ENCODE peak calls at places on chromosome 11, in four cellular contexts. One of them, this sample, is unnamed.
A peak's percentile ranks its signal among the peaks of the same experiment; 100 is the strongest.

GRCh38 chr11:108793138-108793537 is 128.3 kb downstream of the DDX10 start:
- DNase-seq in Peyer's patch: no peak
- DNase-seq in aorta: no peak
- DNase-seq in H9: no peak
- DNase-seq in this sample: no peak

GRCh38 chr11:47616726-47617416 is 22.7 kb upstream of the C1QTNF4 start:
- DNase-seq in Peyer's patch: no peak
- DNase-seq in aorta: no peak
- DNase-seq in H9: peak; percentile 45
- DNase-seq in this sample: no peak

GRCh38 chr11:77167111-77167626 is 39.1 kb downstream of the MYO7A start:
- DNase-seq in Peyer's patch: no peak
- DNase-seq in aorta: no peak
- DNase-seq in H9: no peak
- DNase-seq in this sample: no peak

GRCh38 chr11:31834237-31834636 is 23.1 kb upstream of the PAX6 start:
- DNase-seq in Peyer's patch: no peak
- DNase-seq in aorta: no peak
- DNase-seq in H9: peak; percentile 45
- DNase-seq in this sample: no peak

GRCh38 chr11:45994421-45995341 is 72.2 kb downstream of the LARGE2 start:
- DNase-seq in Peyer's patch: no peak
- DNase-seq in aorta: no peak
- DNase-seq in H9: peak; percentile 60
- DNase-seq in this sample: no peak

GRCh38 chr11:128523616-128524015 is 63.7 kb downstream of the ETS1 start:
- DNase-seq in Peyer's patch: no peak
- DNase-seq in aorta: no peak
- DNase-seq in H9: no peak
- DNase-seq in this sample: no peak

GRCh38 chr11:77118086-77118485 is 10.0 kb upstream of the MYO7A start:
- DNase-seq in Peyer's patch: no peak
- DNase-seq in aorta: peak; percentile 38
- DNase-seq in H9: no peak
- DNase-seq in this sample: no peak

GRCh38 chr11:131748146-131749050 is 378.0 kb downstream of the NTM start:
- DNase-seq in Peyer's patch: no peak
- DNase-seq in aorta: peak; percentile 64
- DNase-seq in H9: peak; percentile 62
- DNase-seq in this sample: peak; percentile 44

GRCh38 chr11:27693398-27693797 is 6.9 kb downstream of the BDNF start:
- DNase-seq in Peyer's patch: no peak
- DNase-seq in aorta: no peak
- DNase-seq in H9: no peak
- DNase-seq in this sample: no peak

GRCh38 chr11:133810179-133810550 is 35.1 kb downstream of the SPATA19 start:
- DNase-seq in Peyer's patch: no peak
- DNase-seq in aorta: no peak
- DNase-seq in H9: no peak
- DNase-seq in this sample: no peak

GRCh38 chr11:46006418-46007070 is 84.1 kb downstream of the LARGE2 start:
- DNase-seq in Peyer's patch: no peak
- DNase-seq in aorta: no peak
- DNase-seq in H9: no peak
- DNase-seq in this sample: no peak

GRCh38 chr11:129117595-129118350 is 74.4 kb downstream of the ARHGAP32 start:
- DNase-seq in Peyer's patch: no peak
- DNase-seq in aorta: no peak
- DNase-seq in H9: no peak
- DNase-seq in this sample: no peak

GRCh38 chr11:60316317-60316716 is 10.7 kb upstream of the MS4A6E start:
- DNase-seq in Peyer's patch: no peak
- DNase-seq in aorta: no peak
- DNase-seq in H9: no peak
- DNase-seq in this sample: no peak

GRCh38 chr11:123549901-123550619 is 104.4 kb downstream of the SCN3B start:
- DNase-seq in Peyer's patch: no peak
- DNase-seq in aorta: no peak
- DNase-seq in H9: no peak
- DNase-seq in this sample: no peak

GRCh38 chr11:122095950-122096942 is 19.8 kb downstream of the BLID start:
- DNase-seq in Peyer's patch: no peak
- DNase-seq in aorta: no peak
- DNase-seq in H9: no peak
- DNase-seq in this sample: no peak

GRCh38 chr11:31397239-31397834 is 27.7 kb downstream of the DNAJC24 start:
- DNase-seq in Peyer's patch: no peak
- DNase-seq in aorta: no peak
- DNase-seq in H9: no peak
- DNase-seq in this sample: no peak

GRCh38 chr11:35146074-35146521 is 7.1 kb downstream of the CD44 start:
- DNase-seq in Peyer's patch: peak; percentile 41
- DNase-seq in aorta: no peak
- DNase-seq in H9: no peak
- DNase-seq in this sample: no peak

GRCh38 chr11:70944141-70944540 is 308.2 kb downstream of the SHANK2 start:
- DNase-seq in Peyer's patch: no peak
- DNase-seq in aorta: no peak
- DNase-seq in H9: no peak
- DNase-seq in this sample: no peak

GRCh38 chr11:74321487-74322188 is 10.2 kb upstream of the P4HA3 start:
- DNase-seq in Peyer's patch: no peak
- DNase-seq in aorta: no peak
- DNase-seq in H9: no peak
- DNase-seq in this sample: peak; percentile 37

GRCh38 chr11:17734418-17734911 is at the start of gene KCNC1:
- DNase-seq in Peyer's patch: no peak
- DNase-seq in aorta: no peak
- DNase-seq in H9: peak; percentile 56
- DNase-seq in this sample: no peak

GRCh38 chr11:114076974-114077373 is 17.5 kb downstream of the ZBTB16 start:
- DNase-seq in Peyer's patch: no peak
- DNase-seq in aorta: no peak
- DNase-seq in H9: no peak
- DNase-seq in this sample: no peak

GRCh38 chr11:134339756-134340155 is 8.0 kb downstream of the GLB1L2 start:
- DNase-seq in Peyer's patch: no peak
- DNase-seq in aorta: no peak
- DNase-seq in H9: no peak
- DNase-seq in this sample: no peak

GRCh38 chr11:128105950-128106349 is 481.4 kb downstream of the ETS1 start:
- DNase-seq in Peyer's patch: no peak
- DNase-seq in aorta: no peak
- DNase-seq in H9: no peak
- DNase-seq in this sample: no peak

GRCh38 chr11:79940165-79940564 is 499.3 kb upstream of the TENM4 start:
- DNase-seq in Peyer's patch: no peak
- DNase-seq in aorta: no peak
- DNase-seq in H9: peak; percentile 42
- DNase-seq in this sample: no peak

GRCh38 chr11:129374081-129374992 is 1.3 kb upstream of the BARX2 start:
- DNase-seq in Peyer's patch: no peak
- DNase-seq in aorta: no peak
- DNase-seq in H9: peak; percentile 46
- DNase-seq in this sample: no peak

GRCh38 chr11:1207451-1208360 is 15.2 kb upstream of the MUC5B start:
- DNase-seq in Peyer's patch: no peak
- DNase-seq in aorta: peak; percentile 44
- DNase-seq in H9: peak; percentile 24
- DNase-seq in this sample: peak; percentile 10

GRCh38 chr11:114314096-114314495 is 17.9 kb downstream of the NNMT start:
- DNase-seq in Peyer's patch: no peak
- DNase-seq in aorta: no peak
- DNase-seq in H9: no peak
- DNase-seq in this sample: no peak

GRCh38 chr11:42253156-42253555 is 793.7 kb upstream of the LRRC4C start:
- DNase-seq in Peyer's patch: no peak
- DNase-seq in aorta: no peak
- DNase-seq in H9: no peak
- DNase-seq in this sample: no peak

GRCh38 chr11:74397531-74398243 is 546 bp downstream of the PGM2L1 start:
- DNase-seq in Peyer's patch: peak; percentile 52
- DNase-seq in aorta: peak; percentile 57
- DNase-seq in H9: peak; percentile 45
- DNase-seq in this sample: no peak

GRCh38 chr11:19025799-19026406 is 34.6 kb downstream of the MRGPRX2 start:
- DNase-seq in Peyer's patch: no peak
- DNase-seq in aorta: no peak
- DNase-seq in H9: no peak
- DNase-seq in this sample: no peak

GRCh38 chr11:6402561-6402981 is 12.3 kb downstream of the SMPD1 start:
- DNase-seq in Peyer's patch: peak; percentile 92
- DNase-seq in aorta: no peak
- DNase-seq in H9: no peak
- DNase-seq in this sample: no peak

GRCh38 chr11:98115873-98116272 is 904.9 kb upstream of the CNTN5 start:
- DNase-seq in Peyer's patch: no peak
- DNase-seq in aorta: no peak
- DNase-seq in H9: no peak
- DNase-seq in this sample: no peak

GRCh38 chr11:33977676-33978075 is 73.9 kb upstream of the CAPRIN1 start:
- DNase-seq in Peyer's patch: no peak
- DNase-seq in aorta: no peak
- DNase-seq in H9: no peak
- DNase-seq in this sample: no peak
- H3K27ac ChIP-seq in Peyer's patch: no peak overlapping the region
- H3K27ac ChIP-seq in aorta: no peak overlapping the region
- H3K27ac ChIP-seq in H9: no peak overlapping the region
- H3K27ac ChIP-seq in this sample: no peak overlapping the region

GRCh38 chr11:118223576-118223975 is 1.2 kb downstream of the JAML start:
- DNase-seq in Peyer's patch: no peak
- DNase-seq in aorta: no peak
- DNase-seq in H9: no peak
- DNase-seq in this sample: no peak

GRCh38 chr11:118226781-118227180 is 2.0 kb upstream of the JAML start:
- DNase-seq in Peyer's patch: no peak
- DNase-seq in aorta: no peak
- DNase-seq in H9: no peak
- DNase-seq in this sample: no peak

GRCh38 chr11:118226294-118226693 is 1.5 kb upstream of the JAML start:
- DNase-seq in Peyer's patch: no peak
- DNase-seq in aorta: peak; percentile 68
- DNase-seq in H9: no peak
- DNase-seq in this sample: peak; percentile 43

GRCh38 chr11:118223992-118224391 is 819 bp downstream of the JAML start:
- DNase-seq in Peyer's patch: no peak
- DNase-seq in aorta: no peak
- DNase-seq in H9: no peak
- DNase-seq in this sample: no peak

GRCh38 chr11:118224512-118225180 is at the start of gene JAML:
- DNase-seq in Peyer's patch: peak; percentile 74
- DNase-seq in aorta: no peak
- DNase-seq in H9: no peak
- DNase-seq in this sample: no peak
- H3K27ac ChIP-seq in Peyer's patch: peak within 1 kb of the TSS; percentile 61
- H3K27ac ChIP-seq in aorta: no peak within 1 kb of the TSS
- H3K27ac ChIP-seq in H9: no peak within 1 kb of the TSS
- H3K27ac ChIP-seq in this sample: no peak within 1 kb of the TSS

GRCh38 chr11:86624366-86624765 is 48.0 kb downstream of the ME3 start:
- DNase-seq in Peyer's patch: no peak
- DNase-seq in aorta: no peak
- DNase-seq in H9: no peak
- DNase-seq in this sample: no peak

GRCh38 chr11:86627776-86628455 is 44.5 kb downstream of the ME3 start:
- DNase-seq in Peyer's patch: no peak
- DNase-seq in aorta: peak; percentile 85
- DNase-seq in H9: no peak
- DNase-seq in this sample: peak; percentile 86

GRCh38 chr11:86623736-86624135 is 48.7 kb downstream of the ME3 start:
- DNase-seq in Peyer's patch: no peak
- DNase-seq in aorta: no peak
- DNase-seq in H9: no peak
- DNase-seq in this sample: no peak

GRCh38 chr11:86625981-86626380 is 46.4 kb downstream of the ME3 start:
- DNase-seq in Peyer's patch: no peak
- DNase-seq in aorta: no peak
- DNase-seq in H9: no peak
- DNase-seq in this sample: no peak

GRCh38 chr11:86625544-86625943 is 46.9 kb downstream of the ME3 start:
- DNase-seq in Peyer's patch: no peak
- DNase-seq in aorta: no peak
- DNase-seq in H9: no peak
- DNase-seq in this sample: no peak
- H3K27ac ChIP-seq in Peyer's patch: no peak overlapping the region
- H3K27ac ChIP-seq in aorta: no peak overlapping the region
- H3K27ac ChIP-seq in H9: no peak overlapping the region
- H3K27ac ChIP-seq in this sample: peak overlapping the region; percentile 51

DNA sequence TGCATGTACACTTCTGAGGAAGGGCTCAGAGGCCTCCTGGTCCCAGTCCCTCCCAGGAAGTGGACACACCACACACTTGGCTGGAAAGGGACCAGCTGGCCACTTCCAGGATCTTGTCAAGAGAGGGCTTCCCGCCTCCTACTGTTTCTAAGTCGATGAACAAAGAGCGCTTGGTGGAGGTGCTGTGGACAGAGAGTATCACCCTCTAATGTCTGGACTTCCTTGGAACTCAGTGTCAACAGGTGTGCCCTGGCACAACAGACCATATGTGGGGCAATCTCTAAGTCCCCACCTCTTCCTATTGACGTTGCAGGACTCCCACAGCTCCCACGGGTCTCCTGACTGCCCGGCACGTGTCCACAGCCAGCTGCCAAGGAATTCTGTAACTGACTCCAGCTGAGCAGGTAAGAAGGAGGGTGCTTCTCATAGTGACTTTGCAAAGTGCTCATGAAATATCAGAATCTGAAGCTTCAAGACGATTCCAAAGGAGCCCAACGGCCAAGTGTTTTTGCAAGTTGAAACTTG is 16.1 kb downstream of the POU2AF1 start:
- DNase-seq in Peyer's patch: no peak
- DNase-seq in aorta: no peak
- DNase-seq in H9: no peak
- DNase-seq in this sample: no peak
- H3K27ac ChIP-seq in Peyer's patch: peak overlapping the region; percentile 40
- H3K27ac ChIP-seq in aorta: no peak overlapping the region
- H3K27ac ChIP-seq in H9: no peak overlapping the region
- H3K27ac ChIP-seq in this sample: no peak overlapping the region

GRCh38 chr11:117205211-117205818 is 6.1 kb downstream of the TAGLN start:
- DNase-seq in Peyer's patch: no peak
- DNase-seq in aorta: no peak
- DNase-seq in H9: no peak
- DNase-seq in this sample: no peak
- H3K27ac ChIP-seq in Peyer's patch: no peak overlapping the region
- H3K27ac ChIP-seq in aorta: peak overlapping the region; percentile 33
- H3K27ac ChIP-seq in H9: no peak overlapping the region
- H3K27ac ChIP-seq in this sample: peak overlapping the region; percentile 97

This sample was measured in tibial artery.